ENCODE peak calls at places on chromosomes 3 and 15, in six cellular contexts. One of them, this sample, is unnamed.

GRCh38 chr3:59862686-59863085 is 812.9 kb upstream of the CFAP20DC start:
- DNase-seq in cardiac fibroblast: peak
- DNase-seq in left ventricle myocardium inferior: no peak
- DNase-seq in PC-3: peak
- DNase-seq in fibroblast of pulmonary artery: peak
- DNase-seq in ovary: no peak
- DNase-seq in this sample: no peak

GRCh38 chr3:105316307-105316706 is 50.4 kb upstream of the ALCAM start:
- DNase-seq in ovary: no peak
- DNase-seq in PC-3: no peak
- DNase-seq in cardiac fibroblast: no peak
- DNase-seq in left ventricle myocardium inferior: no peak
- DNase-seq in fibroblast of pulmonary artery: no peak
- DNase-seq in this sample: no peak

GRCh38 chr3:163863146-163863545 is 1215.2 kb downstream of the SI start:
- DNase-seq in cardiac fibroblast: no peak
- DNase-seq in PC-3: peak
- DNase-seq in left ventricle myocardium inferior: no peak
- DNase-seq in fibroblast of pulmonary artery: no peak
- DNase-seq in ovary: no peak
- DNase-seq in this sample: no peak

GRCh38 chr3:24302382-24302781 is 192.3 kb downstream of the THRB start:
- DNase-seq in cardiac fibroblast: no peak
- DNase-seq in PC-3: no peak
- DNase-seq in left ventricle myocardium inferior: no peak
- DNase-seq in ovary: no peak
- DNase-seq in fibroblast of pulmonary artery: no peak
- DNase-seq in this sample: no peak

GRCh38 chr15:61195116-61196002 is 33.7 kb downstream of the RORA start:
- DNase-seq in ovary: no peak
- DNase-seq in cardiac fibroblast: peak
- DNase-seq in fibroblast of pulmonary artery: peak
- DNase-seq in left ventricle myocardium inferior: no peak
- DNase-seq in PC-3: peak
- DNase-seq in this sample: peak

GRCh38 chr15:78303729-78304486 is 4.5 kb upstream of the SKIC8 start:
- DNase-seq in cardiac fibroblast: no peak
- DNase-seq in ovary: no peak
- DNase-seq in fibroblast of pulmonary artery: no peak
- DNase-seq in left ventricle myocardium inferior: no peak
- DNase-seq in PC-3: no peak
- DNase-seq in this sample: no peak

GRCh38 chr15:93111451-93111850 is 22.4 kb upstream of the RGMA start:
- DNase-seq in left ventricle myocardium inferior: no peak
- DNase-seq in cardiac fibroblast: no peak
- DNase-seq in PC-3: peak
- DNase-seq in ovary: no peak
- DNase-seq in fibroblast of pulmonary artery: no peak
- DNase-seq in this sample: no peak

GRCh38 chr15:29734917-29735572 is 87.2 kb downstream of the TJP1 start:
- DNase-seq in PC-3: peak
- DNase-seq in fibroblast of pulmonary artery: no peak
- DNase-seq in left ventricle myocardium inferior: no peak
- DNase-seq in ovary: no peak
- DNase-seq in cardiac fibroblast: no peak
- DNase-seq in this sample: no peak

GRCh38 chr3:52041118-52041847 is 15.1 kb downstream of the DUSP7 start:
- DNase-seq in PC-3: peak
- DNase-seq in fibroblast of pulmonary artery: no peak
- DNase-seq in ovary: no peak
- DNase-seq in left ventricle myocardium inferior: no peak
- DNase-seq in cardiac fibroblast: no peak
- DNase-seq in this sample: no peak
- TF ChIP-seq CTCF in PC-3: peak
- TF ChIP-seq CTCF in fibroblast of pulmonary artery: peak
- TF ChIP-seq CTCF in ovary: no peak
- TF ChIP-seq CTCF in left ventricle myocardium inferior: peak
- TF ChIP-seq CTCF in cardiac fibroblast: peak
- TF ChIP-seq CTCF in this sample: no peak

DNA sequence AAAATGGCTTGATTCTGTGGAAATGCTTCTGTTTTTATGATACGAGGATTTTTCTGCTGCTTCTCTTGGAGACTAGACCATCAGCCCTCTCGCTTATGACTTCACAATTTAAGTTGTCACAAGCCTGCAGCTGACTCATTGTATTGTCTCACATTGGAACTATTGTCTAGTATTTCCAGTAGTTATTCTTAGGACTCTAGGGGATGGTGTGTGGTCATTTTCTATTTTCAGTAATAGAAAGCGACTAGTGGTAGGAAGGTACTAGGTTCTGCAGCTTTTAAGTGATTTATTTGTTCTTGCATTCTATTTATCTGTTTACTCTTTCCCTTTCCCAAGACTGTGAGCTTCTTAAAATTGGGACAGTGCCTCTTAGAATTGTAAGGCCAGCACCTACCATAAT is 66.3 kb upstream of the CRTC3 start:
- DNase-seq in left ventricle myocardium inferior: no peak
- DNase-seq in PC-3: peak
- DNase-seq in ovary: no peak
- DNase-seq in cardiac fibroblast: peak
- DNase-seq in fibroblast of pulmonary artery: peak
- DNase-seq in this sample: peak
- TF ChIP-seq CTCF in left ventricle myocardium inferior: peak
- TF ChIP-seq CTCF in PC-3: no peak
- TF ChIP-seq CTCF in ovary: no peak
- TF ChIP-seq CTCF in cardiac fibroblast: no peak
- TF ChIP-seq CTCF in fibroblast of pulmonary artery: peak
- TF ChIP-seq CTCF in this sample: no peak

GRCh38 chr15:34619151-34619550 is 35.7 kb upstream of the GOLGA8B start:
- DNase-seq in fibroblast of pulmonary artery: no peak
- DNase-seq in left ventricle myocardium inferior: no peak
- DNase-seq in PC-3: no peak
- DNase-seq in ovary: no peak
- DNase-seq in cardiac fibroblast: no peak
- DNase-seq in this sample: no peak

GRCh38 chr15:34620122-34620521 is 36.7 kb upstream of the GOLGA8B start:
- DNase-seq in left ventricle myocardium inferior: no peak
- DNase-seq in PC-3: no peak
- DNase-seq in ovary: no peak
- DNase-seq in fibroblast of pulmonary artery: no peak
- DNase-seq in cardiac fibroblast: no peak
- DNase-seq in this sample: no peak

GRCh38 chr15:34620814-34621213 is 37.4 kb upstream of the GOLGA8B start:
- DNase-seq in cardiac fibroblast: no peak
- DNase-seq in fibroblast of pulmonary artery: no peak
- DNase-seq in PC-3: peak
- DNase-seq in left ventricle myocardium inferior: no peak
- DNase-seq in ovary: no peak
- DNase-seq in this sample: no peak

GRCh38 chr15:34618073-34618472 is 34.6 kb upstream of the GOLGA8B start:
- DNase-seq in PC-3: no peak
- DNase-seq in left ventricle myocardium inferior: no peak
- DNase-seq in cardiac fibroblast: no peak
- DNase-seq in ovary: no peak
- DNase-seq in fibroblast of pulmonary artery: no peak
- DNase-seq in this sample: no peak

DNA sequence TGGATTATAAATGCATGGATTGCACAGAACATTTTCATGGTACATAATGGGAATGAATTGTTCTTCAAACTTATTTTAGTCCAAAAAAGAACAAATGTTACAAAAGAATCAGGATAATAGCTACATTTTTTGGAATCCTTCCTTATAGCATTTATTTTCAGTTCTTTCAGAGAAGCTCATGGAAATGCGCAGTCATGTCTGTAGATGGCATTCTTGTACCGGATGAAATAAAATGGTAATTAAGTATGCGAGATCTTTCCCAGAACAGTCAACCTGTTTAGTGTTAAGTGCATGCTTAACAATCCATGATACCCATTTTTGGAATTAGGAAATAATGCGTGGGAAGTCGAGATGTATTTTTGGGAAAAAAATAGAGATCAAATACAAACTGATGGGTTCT is 38.2 kb upstream of the GOLGA8B start:
- DNase-seq in PC-3: peak
- DNase-seq in fibroblast of pulmonary artery: peak
- DNase-seq in left ventricle myocardium inferior: no peak
- DNase-seq in ovary: no peak
- DNase-seq in cardiac fibroblast: peak
- DNase-seq in this sample: peak
- TF ChIP-seq CTCF in PC-3: peak
- TF ChIP-seq CTCF in fibroblast of pulmonary artery: peak
- TF ChIP-seq CTCF in left ventricle myocardium inferior: peak
- TF ChIP-seq CTCF in ovary: no peak
- TF ChIP-seq CTCF in cardiac fibroblast: peak
- TF ChIP-seq CTCF in this sample: peak

DNA sequence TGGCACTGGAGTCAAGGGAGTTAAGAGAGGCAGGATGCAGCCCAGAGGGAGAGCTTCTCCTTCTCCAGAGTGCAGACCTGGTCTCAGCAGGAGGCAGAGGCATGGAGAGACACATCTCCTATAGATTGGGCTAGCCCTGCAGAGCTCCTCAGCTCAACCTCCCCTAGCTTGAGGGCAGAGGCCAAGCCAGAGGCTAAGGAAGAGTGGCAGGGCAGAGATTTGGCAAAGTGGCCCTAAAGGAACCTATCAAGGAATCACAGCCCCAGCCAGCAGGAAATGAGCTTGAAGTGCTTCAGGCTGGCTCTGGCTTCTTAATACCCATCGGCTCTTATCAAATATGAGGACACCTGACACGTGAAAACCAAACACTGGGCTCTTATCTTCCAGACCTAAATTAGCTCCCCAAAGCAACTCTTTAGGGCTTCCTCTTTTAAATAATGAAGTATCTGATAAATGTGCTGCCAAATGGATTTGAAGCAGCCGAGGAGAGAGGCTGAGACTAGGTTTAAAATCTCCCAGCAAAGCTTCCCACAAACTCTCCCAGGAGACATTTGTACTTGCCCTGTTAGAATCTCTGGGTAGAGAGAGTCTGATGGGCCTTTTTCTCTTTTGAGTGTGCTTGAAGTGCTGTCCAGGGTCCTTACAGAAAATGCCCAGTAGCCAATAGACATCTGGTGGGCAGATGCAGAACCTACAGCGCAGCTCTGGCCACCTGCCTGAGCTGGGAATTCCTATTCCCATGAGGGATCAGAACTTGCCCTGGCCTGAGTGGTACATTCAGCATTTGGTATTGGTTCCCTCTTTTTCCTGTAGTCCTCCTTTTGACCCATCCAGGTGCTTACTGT is 271.4 kb downstream of the CLSTN2 start:
- DNase-seq in ovary: no peak
- DNase-seq in left ventricle myocardium inferior: no peak
- DNase-seq in cardiac fibroblast: peak
- DNase-seq in fibroblast of pulmonary artery: peak
- DNase-seq in PC-3: peak
- DNase-seq in this sample: peak
- TF ChIP-seq CTCF in ovary: no peak
- TF ChIP-seq CTCF in left ventricle myocardium inferior: peak
- TF ChIP-seq CTCF in cardiac fibroblast: peak
- TF ChIP-seq CTCF in fibroblast of pulmonary artery: peak
- TF ChIP-seq CTCF in PC-3: no peak
- TF ChIP-seq CTCF in this sample: peak

GRCh38 chr3:125045965-125046364 is 9.8 kb downstream of the HEG1 start:
- DNase-seq in fibroblast of pulmonary artery: peak
- DNase-seq in cardiac fibroblast: peak
- DNase-seq in ovary: no peak
- DNase-seq in left ventricle myocardium inferior: no peak
- DNase-seq in PC-3: peak
- DNase-seq in this sample: no peak
- TF ChIP-seq CTCF in fibroblast of pulmonary artery: peak
- TF ChIP-seq CTCF in cardiac fibroblast: peak
- TF ChIP-seq CTCF in ovary: no peak
- TF ChIP-seq CTCF in left ventricle myocardium inferior: no peak
- TF ChIP-seq CTCF in PC-3: no peak
- TF ChIP-seq CTCF in this sample: no peak

GRCh38 chr3:169362872-169363271 is 300.6 kb downstream of the MECOM start:
- DNase-seq in cardiac fibroblast: no peak
- DNase-seq in fibroblast of pulmonary artery: no peak
- DNase-seq in left ventricle myocardium inferior: no peak
- DNase-seq in ovary: no peak
- DNase-seq in PC-3: peak
- DNase-seq in this sample: no peak
- TF ChIP-seq CTCF in cardiac fibroblast: peak
- TF ChIP-seq CTCF in fibroblast of pulmonary artery: peak
- TF ChIP-seq CTCF in left ventricle myocardium inferior: no peak
- TF ChIP-seq CTCF in ovary: no peak
- TF ChIP-seq CTCF in PC-3: peak
- TF ChIP-seq CTCF in this sample: no peak

This sample was measured in GM13976.